ENCODE peak calls at places on chromosomes 6 and 20, in seven cellular contexts. X, P, W, C, U, N and O are unnamed samples.

GRCh38 chr6:56802570-56802969 is 152.3 kb upstream of the BEND6 start:
- DNase-seq in X (no peak), P (peak; percentile 46), W (no peak), C (no peak), U (peak; percentile 68), N (peak; percentile 69), O (peak; percentile 74)

GRCh38 chr6:167795321-167795811 is 31.3 kb upstream of the AFDN start:
- DNase-seq in X (no peak), P (no peak), W (no peak), C (no peak), U (no peak), N (no peak), O (no peak)

GRCh38 chr6:100459291-100459690 is 5.4 kb downstream of the SIM1 start:
- DNase-seq in X (no peak), P (no peak), W (no peak), C (no peak), U (no peak), N (no peak), O (no peak)

GRCh38 chr20:62358171-62358719 is 8.9 kb downstream of the LAMA5 start:
- DNase-seq in X (no peak), P (no peak), W (no peak), C (no peak), U (no peak), N (no peak), O (no peak)

GRCh38 chr6:14818422-14818884 is 427.4 kb upstream of the JARID2 start:
- DNase-seq in X (no peak), P (peak; percentile 49), W (no peak), C (no peak), U (no peak), N (no peak), O (no peak)

GRCh38 chr20:11686900-11687543 is 230.7 kb upstream of the BTBD3 start:
- DNase-seq in X (peak; percentile 47), P (peak; percentile 27), W (no peak), C (peak; percentile 67), U (no peak), N (peak; percentile 1), O (peak; percentile 1)

GRCh38 chr6:27899543-27899942 is 12.7 kb downstream of the OR2B2 start:
- DNase-seq in X (no peak), P (no peak), W (no peak), C (no peak), U (no peak), N (no peak), O (no peak)

GRCh38 chr6:37056439-37057127 is 51.1 kb downstream of the FGD2 start:
- DNase-seq in X (peak; percentile 78), P (peak; percentile 48), W (peak; percentile 96), C (peak; percentile 64), U (peak; percentile 60), N (peak; percentile 40), O (no peak)

GRCh38 chr6:42604150-42604549 is 40.3 kb downstream of the UBR2 start:
- DNase-seq in X (no peak), P (peak; percentile 24), W (no peak), C (no peak), U (no peak), N (peak; percentile 45), O (no peak)

GRCh38 chr20:540391-541201 is 3.0 kb downstream of the CSNK2A1 start:
- DNase-seq in X (no peak), P (no peak), W (no peak), C (peak; percentile 35), U (peak; percentile 52), N (no peak), O (no peak)

GRCh38 chr20:539236-539635 is 4.4 kb downstream of the CSNK2A1 start:
- DNase-seq in X (no peak), P (no peak), W (no peak), C (peak; percentile 24), U (no peak), N (no peak), O (no peak)

GRCh38 chr20:537983-538382 is 5.6 kb downstream of the CSNK2A1 start:
- DNase-seq in X (no peak), P (no peak), W (no peak), C (no peak), U (no peak), N (no peak), O (no peak)

GRCh38 chr20:542777-543368 is 717 bp downstream of the CSNK2A1 start:
- DNase-seq in X (no peak), P (peak; percentile 36), W (no peak), C (peak; percentile 59), U (no peak), N (no peak), O (no peak)

DNA sequence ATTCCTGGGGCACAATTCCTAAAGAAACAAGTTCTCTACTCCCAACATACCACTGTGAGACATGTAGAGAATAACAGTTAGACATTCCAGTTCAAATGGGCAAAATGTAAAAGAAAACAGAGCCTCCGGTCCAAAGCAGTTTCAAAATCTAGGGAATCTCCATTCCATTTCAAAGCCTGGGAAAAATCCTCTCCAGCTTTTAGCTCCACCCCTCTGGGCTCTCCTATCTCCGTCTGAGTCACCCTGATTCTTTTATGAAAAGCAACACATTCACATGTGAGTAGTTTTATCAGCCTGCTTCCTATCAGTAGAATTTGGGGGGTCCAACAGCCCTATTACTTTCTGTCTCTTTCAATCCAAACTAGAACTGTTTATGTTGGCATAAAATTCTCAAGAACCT is 3.7 kb downstream of the CSNK2A1 start:
- DNase-seq in X (no peak), P (peak; percentile 87), W (no peak), C (peak; percentile 63), U (peak; percentile 51), N (peak; percentile 49), O (peak; percentile 64)
- H3K4me1 ChIP-seq in X (peaks cover 6% of the 10 kb centered on the region), P (peaks cover 21% of the 10 kb centered on the region), W (peaks cover 41% of the 10 kb centered on the region), C (peaks cover 53% of the 10 kb centered on the region), U (peaks cover 84% of the 10 kb centered on the region), N (peaks cover 3% of the 10 kb centered on the region), O (peaks cover 23% of the 10 kb centered on the region)

DNA sequence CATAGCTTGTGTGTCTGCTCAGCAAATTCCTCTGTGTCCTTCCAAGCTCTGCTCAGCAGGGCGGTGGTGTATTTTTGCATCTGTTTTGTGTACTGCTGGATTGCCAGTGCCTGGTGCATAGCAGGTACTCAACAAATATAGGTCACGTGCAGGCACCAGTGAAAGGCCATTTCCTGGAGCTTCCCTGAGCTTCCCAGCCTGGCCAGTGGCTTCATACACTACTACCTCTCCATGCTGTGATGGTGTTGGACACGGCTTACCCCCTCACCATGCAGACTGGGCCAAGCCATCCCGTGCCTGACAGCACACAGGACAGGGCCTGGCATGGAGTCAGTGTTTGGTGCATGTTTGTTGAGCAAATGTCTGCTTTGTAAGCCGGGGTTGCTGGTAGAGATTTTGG is 7.7 kb upstream of the PHACTR3 start:
- DNase-seq in X (no peak), P (no peak), W (no peak), C (no peak), U (no peak), N (no peak), O (no peak)
- H3K27ac ChIP-seq in X (no peak overlapping the region), P (no peak overlapping the region), W (no peak overlapping the region), C (no peak overlapping the region), U (no peak overlapping the region), N (no peak overlapping the region), O (no peak overlapping the region)

DNA sequence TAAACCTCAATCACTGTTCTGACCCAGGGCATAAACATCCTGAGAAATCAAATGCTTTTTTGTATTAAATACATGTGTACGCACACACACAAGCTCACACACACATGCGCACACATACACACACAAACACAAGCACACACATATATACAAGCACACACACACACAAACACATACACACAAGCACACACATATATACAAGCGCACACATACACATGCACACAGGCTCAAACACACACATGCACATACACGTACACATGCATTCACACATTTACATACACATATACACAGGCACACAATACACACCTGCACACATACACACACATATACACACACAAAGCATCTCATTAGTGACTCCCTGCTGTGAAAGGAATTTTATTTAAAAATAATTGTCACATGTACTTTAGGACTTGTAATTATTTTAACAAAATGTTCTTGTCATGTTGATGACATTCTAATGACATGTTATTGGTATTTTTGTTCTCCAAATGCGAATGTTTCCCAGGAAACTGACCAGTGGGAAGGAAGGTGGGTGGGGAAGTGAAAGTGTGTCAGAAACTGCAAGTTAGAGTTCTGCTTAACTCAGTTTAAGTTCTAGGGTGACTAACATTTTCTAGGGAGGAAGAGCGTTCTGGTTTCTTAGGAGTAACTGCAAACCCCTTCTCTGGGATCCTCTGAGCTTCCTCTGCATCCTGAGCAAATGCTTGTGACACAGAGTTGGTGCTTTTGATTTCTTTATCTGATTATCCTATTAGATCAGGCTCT is 113.9 kb upstream of the ZNF217 start:
- DNase-seq in X (no peak), P (peak; percentile 81), W (no peak), C (peak; percentile 36), U (no peak), N (peak; percentile 66), O (peak; percentile 57)
- H2AFZ ChIP-seq in X (no peak overlapping the region), P (peak overlapping the region; percentile 54), W (no peak overlapping the region), C (no peak overlapping the region), U (peak overlapping the region; percentile 73), N (no peak overlapping the region), O (no peak overlapping the region)

DNA sequence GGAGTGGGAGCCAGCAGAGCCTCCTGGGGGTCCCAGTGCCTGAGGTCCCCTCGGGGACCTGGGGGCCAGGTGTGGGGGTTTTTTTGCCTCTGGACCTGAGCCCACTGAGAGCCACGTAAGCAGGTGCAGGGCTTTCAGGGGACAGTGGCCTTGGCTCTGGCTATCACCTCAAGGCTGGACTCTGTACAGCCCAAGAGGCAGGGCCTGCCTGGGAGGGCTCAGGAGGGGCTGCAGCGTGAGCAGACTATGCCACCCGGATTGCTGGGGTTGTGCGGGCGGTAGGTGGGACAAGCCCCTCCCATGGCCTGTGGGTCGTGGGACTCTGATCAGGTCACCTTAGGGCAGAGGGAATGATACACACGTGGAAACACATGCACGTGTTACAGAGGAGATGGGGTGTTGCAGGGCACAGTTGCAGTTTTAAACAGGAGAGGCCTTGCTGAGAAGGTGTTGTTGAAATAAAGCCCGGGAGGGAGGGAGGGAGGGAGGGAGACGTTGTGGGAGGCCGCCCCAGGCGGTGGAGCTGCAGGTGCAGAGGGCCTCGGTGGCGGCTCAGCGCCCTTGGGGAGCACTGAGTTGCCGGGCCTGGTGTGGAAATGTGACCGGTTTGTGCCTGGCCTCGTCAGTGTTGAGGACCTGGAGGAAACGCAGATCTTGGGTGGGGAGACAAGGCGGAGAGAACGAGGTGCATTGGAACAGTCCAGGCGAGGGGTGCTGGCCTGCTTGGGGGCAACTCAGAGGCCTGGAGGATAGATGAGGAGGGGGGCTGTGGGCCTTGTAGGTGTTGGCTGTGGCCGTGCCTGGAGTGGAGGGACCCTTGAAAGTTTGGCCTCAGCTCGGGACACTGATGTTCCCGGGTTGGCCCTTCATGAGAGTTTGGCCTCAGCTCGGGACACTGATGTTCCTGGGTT is 2.3 kb downstream of the TCEA2 start:
- DNase-seq in X (no peak), P (no peak), W (no peak), C (no peak), U (no peak), N (no peak), O (no peak)
- H3K4me1 ChIP-seq in X (peaks cover 1% of the 10 kb centered on the region), P (peaks cover 27% of the 10 kb centered on the region), W (peaks cover 42% of the 10 kb centered on the region), C (peaks cover 17% of the 10 kb centered on the region), U (peaks cover 56% of the 10 kb centered on the region), N (peaks cover 27% of the 10 kb centered on the region), O (peaks cover 31% of the 10 kb centered on the region)

GRCh38 chr6:162099685-162100084 is 627.9 kb downstream of the PRKN start:
- DNase-seq in X (no peak), P (peak; percentile 98), W (peak; percentile 33), C (no peak), U (peak; percentile 42), N (peak; percentile 36), O (peak; percentile 98)

GRCh38 chr6:162100091-162100490 is 627.5 kb downstream of the PRKN start:
- DNase-seq in X (no peak), P (peak; percentile 8), W (no peak), C (no peak), U (no peak), N (no peak), O (peak; percentile 69)
- H3K27ac ChIP-seq in X (no peak overlapping the region), P (peak overlapping the region; percentile 57), W (peak overlapping the region; percentile 52), C (no peak overlapping the region), U (no peak overlapping the region), N (no peak overlapping the region), O (peak overlapping the region; percentile 87)

GRCh38 chr6:80104520-80104919 is 2.0 kb upstream of the BCKDHB start:
- DNase-seq in X (no peak), P (no peak), W (no peak), C (no peak), U (no peak), N (no peak), O (no peak)
- H2AFZ ChIP-seq in X (no peak overlapping the region), P (no peak overlapping the region), W (no peak overlapping the region), C (peak overlapping the region; percentile 67), U (no peak overlapping the region), N (no peak overlapping the region), O (no peak overlapping the region)